ENCODE peak calls at places on chromosomes 5 and 9, in eight cellular contexts. D is left ventricle myocardium inferior, W is astrocyte, X is adrenal gland, C is Karpas-422, V is mucosa of descending colon, J is ovary, M is esophagus squamous epithelium. Z is an unnamed sample. For H3K4me1, the result is how much of the 10 kb centered on the place peaks cover.

GRCh38 chr9:124835026-124835501 is 18.2 kb upstream of the WDR38 start:
- DNase-seq in D (peak), W (peak), X (peak), C (no peak), V (peak), J (peak), M (no peak), Z (no peak)

GRCh38 chr5:95848701-95849100 is 26.2 kb upstream of the GLRX start:
- DNase-seq in D (no peak), W (no peak), X (no peak), C (no peak), V (no peak), J (no peak), M (no peak), Z (no peak)

GRCh38 chr5:189976-190365 is 1.3 kb upstream of the LRRC14B start:
- DNase-seq in D (no peak), W (no peak), X (no peak), C (no peak), V (no peak), J (no peak), M (no peak), Z (no peak)

GRCh38 chr5:2369178-2369577 is 382.3 kb downstream of the IRX2 start:
- DNase-seq in D (no peak), W (no peak), X (no peak), C (no peak), V (no peak), J (no peak), M (no peak), Z (no peak)

GRCh38 chr9:81596671-81597426 is 92.5 kb downstream of the TLE1 start:
- DNase-seq in D (no peak), W (no peak), X (no peak), C (no peak), V (no peak), J (no peak), M (no peak), Z (no peak)

GRCh38 chr9:91131433-91131839 is 230.3 kb downstream of the AUH start:
- DNase-seq in D (no peak), W (peak), X (peak), C (no peak), V (peak), J (peak), M (no peak), Z (no peak)

GRCh38 chr9:133119039-133119438 is 2.0 kb downstream of the RALGDS start:
- DNase-seq in D (peak), W (no peak), X (no peak), C (no peak), V (peak), J (no peak), M (no peak), Z (no peak)

GRCh38 chr5:79850316-79850822 is 140.7 kb downstream of the MTX3 start:
- DNase-seq in D (no peak), W (peak), X (no peak), C (no peak), V (no peak), J (no peak), M (no peak), Z (peak)

GRCh38 chr5:83554686-83555085 is 83.1 kb downstream of the VCAN start:
- DNase-seq in D (no peak), W (peak), X (no peak), C (no peak), V (no peak), J (no peak), M (no peak), Z (no peak)

GRCh38 chr5:68661237-68661636 is 432.6 kb upstream of the SLC30A5 start:
- DNase-seq in D (no peak), W (no peak), X (no peak), C (peak), V (no peak), J (no peak), M (no peak), Z (no peak)

GRCh38 chr9:108618906-108619550 is 236.8 kb downstream of the ACTL7B start:
- DNase-seq in D (no peak), W (peak), X (no peak), C (no peak), V (no peak), J (no peak), M (no peak), Z (no peak)

DNA sequence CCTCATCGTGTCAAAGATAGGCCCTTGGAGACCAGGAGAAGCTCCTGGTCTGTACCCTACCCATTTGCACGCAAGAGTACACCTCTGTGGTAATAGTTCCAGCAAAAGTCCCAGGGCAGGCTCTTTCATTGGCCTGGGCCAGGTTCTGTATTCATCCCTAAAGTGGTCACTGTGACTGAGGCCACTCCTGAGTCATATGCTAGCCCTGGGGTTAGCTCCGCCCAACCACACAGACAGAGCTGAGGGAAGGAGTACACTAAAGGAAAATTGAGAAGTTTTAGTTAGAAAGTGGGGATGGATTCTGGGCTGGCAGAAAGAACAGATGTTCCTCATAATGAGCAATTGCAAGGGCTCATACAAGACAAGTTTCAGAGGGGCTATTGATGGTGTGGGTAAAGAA is 206.7 kb downstream of the ARHGAP26 start:
- DNase-seq in D (no peak), W (peak), X (no peak), C (no peak), V (no peak), J (no peak), M (no peak), Z (no peak)
- H3K4me1 ChIP-seq in D (under half), W (under half), X (under half), C (under half), V (under half), J (under half), M (under half), Z (under half)

GRCh38 chr5:40227366-40227765 is 452.3 kb upstream of the PTGER4 start:
- DNase-seq in D (no peak), W (peak), X (no peak), C (no peak), V (no peak), J (no peak), M (no peak), Z (no peak)
- H3K4me1 ChIP-seq in D (under half), W (under half), X (under half), C (under half), V (under half), J (under half), M (under half), Z (under half)

DNA sequence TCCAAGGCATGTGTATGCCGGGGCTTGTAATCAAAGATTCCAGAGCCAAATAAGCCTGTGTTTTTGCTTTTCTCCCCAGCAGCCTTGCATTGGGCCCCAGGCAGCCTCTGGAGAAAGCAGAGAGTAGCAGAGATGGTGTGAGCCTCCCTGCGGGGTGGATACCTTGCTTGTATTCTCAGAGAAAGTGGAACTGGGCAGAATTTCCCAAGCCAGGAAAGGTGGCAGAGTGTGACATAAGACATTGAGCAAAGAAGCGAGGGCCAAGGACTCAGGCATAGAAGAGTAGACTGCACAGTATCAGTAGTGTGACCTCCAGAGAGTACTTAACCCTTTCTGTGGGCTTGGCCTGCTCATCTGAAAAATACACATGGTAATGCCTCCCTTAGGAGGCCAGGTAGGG is 1.6 kb upstream of the GSN start:
- DNase-seq in D (no peak), W (no peak), X (no peak), C (no peak), V (no peak), J (no peak), M (no peak), Z (no peak)
- H3K4me1 ChIP-seq in D (half or more), W (under half), X (under half), C (under half), V (under half), J (under half), M (under half), Z (under half)

DNA sequence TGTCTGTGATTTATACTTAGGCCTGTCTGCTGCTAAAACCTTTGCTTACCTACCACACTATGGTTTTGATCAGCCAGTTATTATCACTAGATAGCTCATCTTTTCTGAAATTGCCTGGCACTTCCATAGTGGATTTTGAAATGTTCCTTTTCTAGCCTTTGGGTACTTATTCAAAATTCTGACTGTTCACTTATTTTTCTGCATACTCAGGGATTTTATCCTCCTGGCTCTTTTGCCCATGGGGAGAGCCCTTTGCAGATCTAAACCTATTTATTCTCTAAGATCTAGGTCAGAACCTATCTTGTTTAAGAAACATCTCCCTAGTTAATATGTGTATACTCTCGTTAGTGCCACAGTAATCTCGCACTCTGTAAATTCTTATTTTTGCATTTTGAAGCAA is 103.5 kb upstream of the C9orf72 start:
- DNase-seq in D (no peak), W (no peak), X (no peak), C (no peak), V (no peak), J (no peak), M (no peak), Z (no peak)
- H3K4me1 ChIP-seq in D (under half), W (under half), X (under half), C (under half), V (under half), J (under half), M (under half), Z (under half)

GRCh38 chr5:111747336-111747735 is 9.7 kb downstream of the NREP start:
- DNase-seq in D (no peak), W (peak), X (no peak), C (no peak), V (no peak), J (no peak), M (no peak), Z (no peak)
- H3K4me1 ChIP-seq in D (half or more), W (half or more), X (under half), C (under half), V (under half), J (under half), M (under half), Z (under half)

DNA sequence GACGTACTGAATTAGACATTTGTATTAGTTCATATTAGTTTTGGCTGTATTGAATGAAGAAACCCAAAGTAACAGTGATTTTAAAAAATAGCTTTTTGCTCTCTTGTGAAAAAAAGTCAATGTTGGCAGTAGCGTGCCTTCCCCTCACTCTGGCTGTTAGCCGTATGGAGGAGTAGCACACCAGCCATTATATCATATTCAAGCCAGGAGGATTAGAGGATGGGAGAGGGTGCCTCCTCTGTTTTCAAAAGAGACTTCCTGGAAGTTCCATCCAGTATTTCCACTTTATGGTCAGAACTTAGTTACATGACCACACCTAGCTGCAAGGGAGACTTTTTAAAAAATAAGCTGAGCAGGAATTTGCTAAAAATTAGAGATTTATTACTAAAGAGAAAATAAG is 41.2 kb downstream of the GPR21 start:
- DNase-seq in D (no peak), W (no peak), X (no peak), C (no peak), V (no peak), J (no peak), M (no peak), Z (no peak)
- H3K4me1 ChIP-seq in D (under half), W (under half), X (under half), C (under half), V (under half), J (under half), M (under half), Z (under half)

GRCh38 chr9:76560481-76560891 is 101.5 kb downstream of the GCNT1 start:
- DNase-seq in D (no peak), W (peak), X (no peak), C (no peak), V (no peak), J (no peak), M (no peak), Z (no peak)
- H3K4me1 ChIP-seq in D (under half), W (under half), X (under half), C (under half), V (under half), J (under half), M (under half), Z (under half)

GRCh38 chr9:127979015-127979332 is 1.8 kb downstream of the EEIG1 start:
- DNase-seq in D (no peak), W (no peak), X (no peak), C (no peak), V (no peak), J (no peak), M (no peak), Z (no peak)
- H3K4me1 ChIP-seq in D (half or more), W (under half), X (half or more), C (half or more), V (half or more), J (under half), M (half or more), Z (half or more)

Z was measured in vagina.